ENCODE peak calls at places on chromosomes 5 and 9, in eight cellular contexts. R is suprapubic skin; P is tibial artery; W is iPS DF 6.9; M is CD4-positive, CD25-positive, alpha-beta regulatory T cell; G is transverse colon; S is fibroblast of lung; A is HepG2. H is an unnamed sample. For H3K4me1, the result is how much of the 10 kb centered on the place peaks cover.

GRCh38 chr9:30575218-30575617 is 1809.2 kb upstream of the ACO1 start:
- DNase-seq in R (no peak), S (no peak), A (no peak), P (no peak), G (no peak), M (no peak), W (no peak), H (no peak)

GRCh38 chr5:159097461-159098284 is 2.0 kb downstream of the EBF1 start:
- DNase-seq in P (peak), M (no peak), A (no peak), R (no peak), S (peak), G (no peak), W (no peak), H (peak)

GRCh38 chr9:18994263-18994916 is 38.6 kb downstream of the SAXO1 start:
- DNase-seq in G (no peak), A (no peak), M (no peak), S (no peak), W (no peak), P (no peak), R (no peak), H (no peak)

GRCh38 chr9:34171753-34172535 is 6.9 kb upstream of the UBAP1 start:
- DNase-seq in G (peak), P (peak), R (no peak), S (no peak), A (no peak), W (no peak), M (peak), H (peak)

GRCh38 chr9:109969559-109970237 is 189.7 kb downstream of the PALM2AKAP2 start:
- DNase-seq in S (no peak), R (no peak), M (no peak), A (no peak), W (no peak), P (no peak), G (no peak), H (no peak)

GRCh38 chr5:77437194-77437593 is 54.9 kb downstream of the WDR41 start:
- DNase-seq in S (no peak), M (peak), R (no peak), W (no peak), P (no peak), A (peak), G (no peak), H (no peak)

GRCh38 chr9:88418715-88419540 is 30.7 kb downstream of the SPIN1 start:
- DNase-seq in A (no peak), W (no peak), S (no peak), G (no peak), R (no peak), M (peak), P (no peak), H (no peak)

GRCh38 chr5:139955053-139955605 is 88.0 kb downstream of the NRG2 start:
- DNase-seq in M (no peak), S (no peak), A (no peak), P (no peak), R (no peak), G (no peak), W (no peak), H (no peak)

GRCh38 chr5:38758774-38759423 is 86.9 kb upstream of the OSMR start:
- DNase-seq in P (no peak), M (no peak), R (no peak), G (no peak), W (no peak), A (no peak), S (no peak), H (no peak)

GRCh38 chr5:135355182-135355581 is 43.8 kb downstream of the MACROH2A1 start:
- DNase-seq in M (no peak), A (no peak), R (no peak), P (no peak), S (no peak), W (no peak), G (no peak), H (no peak)

GRCh38 chr5:60356716-60357115 is 343.2 kb downstream of the DEPDC1B start:
- DNase-seq in G (no peak), M (no peak), W (no peak), P (no peak), S (no peak), A (no peak), R (no peak), H (no peak)

GRCh38 chr9:15642369-15642962 is 89.6 kb downstream of the CCDC171 start:
- DNase-seq in P (no peak), M (peak), W (peak), G (no peak), S (peak), A (peak), R (no peak), H (no peak)

GRCh38 chr5:30539004-30539634 is 654.4 kb upstream of the CDH6 start:
- DNase-seq in S (peak), M (no peak), G (no peak), A (no peak), W (no peak), P (peak), R (no peak), H (peak)

GRCh38 chr5:101326766-101327165 is 423.7 kb upstream of the ST8SIA4 start:
- DNase-seq in M (no peak), G (no peak), R (no peak), A (no peak), W (no peak), S (peak), P (no peak), H (no peak)

GRCh38 chr5:139765409-139766217 is 30.0 kb upstream of the PSD2 start:
- DNase-seq in S (peak), W (no peak), A (peak), P (peak), M (peak), R (peak), G (peak), H (peak)

GRCh38 chr5:137264041-137264440 is 235.1 kb downstream of the SPOCK1 start:
- DNase-seq in G (no peak), P (no peak), R (no peak), S (no peak), W (no peak), A (no peak), M (no peak), H (no peak)

GRCh38 chr5:123089971-123090640 is 1.1 kb downstream of the PRDM6 start:
- DNase-seq in M (no peak), P (no peak), A (no peak), G (no peak), S (no peak), R (no peak), W (no peak), H (peak)

GRCh38 chr5:45252991-45253390 is 443.2 kb downstream of the HCN1 start:
- DNase-seq in P (no peak), W (no peak), G (no peak), A (no peak), M (no peak), R (no peak), S (no peak), H (no peak)

GRCh38 chr5:119275873-119276214 is 80.0 kb upstream of the TNFAIP8 start:
- DNase-seq in A (no peak), M (peak), S (no peak), P (no peak), R (no peak), W (no peak), G (peak), H (no peak)

GRCh38 chr5:119280380-119280779 is 75.4 kb upstream of the TNFAIP8 start:
- DNase-seq in G (no peak), S (no peak), A (no peak), W (no peak), P (no peak), R (no peak), M (no peak), H (no peak)

GRCh38 chr5:119282628-119283027 is 73.2 kb upstream of the TNFAIP8 start:
- DNase-seq in G (no peak), S (no peak), A (no peak), W (no peak), R (no peak), P (no peak), M (no peak), H (no peak)

GRCh38 chr5:119276976-119277375 is 78.8 kb upstream of the TNFAIP8 start:
- DNase-seq in S (no peak), W (no peak), P (no peak), G (no peak), A (no peak), M (no peak), R (no peak), H (no peak)

GRCh38 chr5:119279093-119279492 is 76.7 kb upstream of the TNFAIP8 start:
- DNase-seq in G (no peak), W (no peak), P (no peak), A (no peak), M (no peak), R (no peak), S (no peak), H (no peak)
- H3K4me1 ChIP-seq in G (under half), W (under half), P (under half), A (under half), M (half or more), R (under half), S (under half), H (under half)

GRCh38 chr9:128921881-128922763 is 1.3 kb downstream of the PHYHD1 start:
- DNase-seq in S (peak), G (peak), A (peak), R (no peak), M (no peak), W (peak), P (peak), H (peak)
- H3K4me3 ChIP-seq in S (peak), G (peak), A (peak), R (peak), M (no peak), W (peak), P (peak), H (peak)

DNA sequence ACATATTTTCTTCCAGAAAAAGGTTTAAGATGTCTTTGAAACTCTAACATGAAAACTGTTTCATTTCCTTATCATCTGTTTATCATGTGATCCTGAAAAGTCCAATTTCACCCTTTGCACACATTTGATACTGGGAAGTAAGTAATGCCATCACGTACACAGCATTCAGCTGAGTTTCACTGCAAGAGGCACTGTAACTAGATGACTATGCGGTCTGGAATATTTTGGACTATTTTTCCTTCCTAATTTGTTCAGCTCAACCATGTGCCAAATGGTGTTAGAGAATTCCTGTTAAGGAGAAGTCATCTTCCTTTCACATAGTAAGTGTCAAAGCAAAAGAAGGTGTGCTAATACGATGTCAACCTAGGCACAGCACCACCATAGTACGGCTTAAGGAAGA is 77.6 kb downstream of the GNAQ start:
- DNase-seq in W (no peak), S (peak), G (no peak), R (no peak), A (no peak), M (no peak), P (no peak), H (no peak)
- H3K4me1 ChIP-seq in W (under half), S (under half), G (under half), R (half or more), A (under half), M (under half), P (half or more), H (half or more)

GRCh38 chr9:129885670-129886106 is 50.4 kb downstream of the USP20 start:
- DNase-seq in R (peak), A (peak), W (no peak), M (peak), G (peak), P (peak), S (peak), H (peak)
- H3K4me3 ChIP-seq in R (peak), A (peak), W (no peak), M (peak), G (peak), P (peak), S (peak), H (peak)

GRCh38 chr9:27467486-27467885 is 56.6 kb upstream of the IFNK start:
- DNase-seq in R (no peak), M (no peak), S (no peak), A (no peak), P (no peak), W (no peak), G (no peak), H (no peak)
- H3K4me1 ChIP-seq in R (under half), M (under half), S (under half), A (under half), P (under half), W (under half), G (under half), H (under half)

DNA sequence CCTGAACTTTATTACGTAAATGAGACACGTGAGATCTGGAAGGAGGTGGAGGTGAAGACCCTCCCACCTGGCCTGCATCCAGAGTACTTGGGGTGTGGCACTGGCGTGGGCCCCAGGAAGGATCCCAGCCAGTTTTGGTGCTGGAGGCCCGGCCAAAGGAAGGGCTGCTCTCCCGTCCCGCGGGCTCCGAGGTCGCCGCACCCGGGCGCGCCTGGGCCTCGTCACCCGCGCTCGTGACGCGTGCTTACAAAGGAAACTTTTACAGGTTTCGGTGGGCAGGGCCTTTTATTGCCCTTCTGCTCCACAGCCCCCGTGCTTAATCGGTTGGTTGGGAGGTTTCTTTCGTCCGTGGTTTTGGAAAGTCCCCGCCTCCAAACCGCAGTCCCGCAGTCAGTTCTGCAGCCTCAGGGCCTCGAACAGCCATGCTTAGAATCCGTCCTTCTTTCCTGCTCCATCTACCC is 29.2 kb downstream of the CDKN2A start:
- DNase-seq in W (no peak), P (no peak), A (no peak), G (peak), M (peak), S (peak), R (no peak), H (no peak)
- H3K4me3 ChIP-seq in W (no peak), P (peak), A (peak), G (peak), M (peak), S (peak), R (peak), H (peak)

GRCh38 chr5:6029811-6030271 is 348.5 kb downstream of the MED10 start:
- DNase-seq in P (no peak), S (no peak), A (no peak), R (no peak), M (no peak), G (no peak), W (no peak), H (no peak)
- H3K4me1 ChIP-seq in P (under half), S (under half), A (under half), R (under half), M (under half), G (under half), W (under half), H (under half)

GRCh38 chr9:37146372-37146771 is 26.0 kb downstream of the ZCCHC7 start:
- DNase-seq in A (no peak), M (peak), R (no peak), W (no peak), G (no peak), P (no peak), S (no peak), H (no peak)

GRCh38 chr9:37148181-37148580 is 27.8 kb downstream of the ZCCHC7 start:
- DNase-seq in W (no peak), A (no peak), R (no peak), G (no peak), M (no peak), P (no peak), S (no peak), H (no peak)

GRCh38 chr9:37149646-37150308 is 29.4 kb downstream of the ZCCHC7 start:
- DNase-seq in R (no peak), A (no peak), S (no peak), P (no peak), M (no peak), G (no peak), W (no peak), H (no peak)

GRCh38 chr9:37141015-37141414 is 20.6 kb downstream of the ZCCHC7 start:
- DNase-seq in W (no peak), S (no peak), A (no peak), R (no peak), G (no peak), P (no peak), M (no peak), H (no peak)

GRCh38 chr9:37144762-37145161 is 24.4 kb downstream of the ZCCHC7 start:
- DNase-seq in P (no peak), M (no peak), G (no peak), A (peak), W (no peak), R (no peak), S (peak), H (no peak)
- H3K4me3 ChIP-seq in P (no peak), M (no peak), G (no peak), A (no peak), W (no peak), R (no peak), S (no peak), H (no peak)

GRCh38 chr5:132501961-132502931 is 11.7 kb upstream of the IRF1 start:
- DNase-seq in S (no peak), W (no peak), M (no peak), A (peak), R (peak), G (peak), P (no peak), H (no peak)
- H3K4me1 ChIP-seq in S (under half), W (under half), M (under half), A (half or more), R (under half), G (under half), P (under half), H (half or more)